ENCODE peak calls at places on chromosomes 7 and 10, in eight cellular contexts. One of them, this sample, is unnamed.

GRCh38 chr10:101493782-101494281 is 94.2 kb downstream of the POLL start:
- DNase-seq in IMR-90: no peak
- DNase-seq in Peyer's patch: no peak
- DNase-seq in upper lobe of left lung: no peak
- DNase-seq in uterus: no peak
- DNase-seq in thyroid gland: no peak
- DNase-seq in A549: no peak
- DNase-seq in gastrocnemius medialis: no peak
- DNase-seq in this sample: no peak

GRCh38 chr7:113008755-113009154 is 77.9 kb downstream of the GPR85 start:
- DNase-seq in IMR-90: no peak
- DNase-seq in Peyer's patch: no peak
- DNase-seq in upper lobe of left lung: no peak
- DNase-seq in uterus: no peak
- DNase-seq in thyroid gland: no peak
- DNase-seq in A549: no peak
- DNase-seq in gastrocnemius medialis: no peak
- DNase-seq in this sample: no peak

GRCh38 chr7:89104748-89105685 is 309.5 kb upstream of the TEX47 start:
- DNase-seq in IMR-90: no peak
- DNase-seq in Peyer's patch: no peak
- DNase-seq in upper lobe of left lung: no peak
- DNase-seq in uterus: no peak
- DNase-seq in thyroid gland: no peak
- DNase-seq in A549: no peak
- DNase-seq in gastrocnemius medialis: no peak
- DNase-seq in this sample: no peak

GRCh38 chr10:100341953-100342626 is 4.9 kb upstream of the SCD start:
- DNase-seq in IMR-90: peak; percentile 60
- DNase-seq in Peyer's patch: peak; percentile 31
- DNase-seq in upper lobe of left lung: peak; percentile 74
- DNase-seq in uterus: peak; percentile 35
- DNase-seq in thyroid gland: peak; percentile 27
- DNase-seq in A549: peak; percentile 82
- DNase-seq in gastrocnemius medialis: peak; percentile 61
- DNase-seq in this sample: no peak

GRCh38 chr10:15325243-15326002 is 45.7 kb downstream of the FAM171A1 start:
- DNase-seq in IMR-90: peak; percentile 85
- DNase-seq in Peyer's patch: no peak
- DNase-seq in upper lobe of left lung: no peak
- DNase-seq in uterus: peak; percentile 33
- DNase-seq in thyroid gland: peak; percentile 10
- DNase-seq in A549: peak; percentile 40
- DNase-seq in gastrocnemius medialis: no peak
- DNase-seq in this sample: no peak

GRCh38 chr10:89373916-89374711 is 3.7 kb upstream of the IFIT1B start:
- DNase-seq in IMR-90: peak; percentile 94
- DNase-seq in Peyer's patch: peak; percentile 33
- DNase-seq in upper lobe of left lung: peak; percentile 90
- DNase-seq in uterus: peak; percentile 89
- DNase-seq in thyroid gland: peak; percentile 92
- DNase-seq in A549: peak; percentile 53
- DNase-seq in gastrocnemius medialis: peak; percentile 88
- DNase-seq in this sample: peak; percentile 92

GRCh38 chr10:132446661-132447445 is 49.9 kb downstream of the PWWP2B start:
- DNase-seq in IMR-90: peak; percentile 19
- DNase-seq in Peyer's patch: peak; percentile 78
- DNase-seq in upper lobe of left lung: peak; percentile 91
- DNase-seq in uterus: peak; percentile 56
- DNase-seq in thyroid gland: peak; percentile 79
- DNase-seq in A549: peak; percentile 87
- DNase-seq in gastrocnemius medialis: no peak
- DNase-seq in this sample: no peak

GRCh38 chr7:76000566-76000965 is 6.2 kb upstream of the TMEM120A start:
- DNase-seq in IMR-90: no peak
- DNase-seq in Peyer's patch: no peak
- DNase-seq in upper lobe of left lung: no peak
- DNase-seq in uterus: no peak
- DNase-seq in thyroid gland: no peak
- DNase-seq in A549: no peak
- DNase-seq in gastrocnemius medialis: no peak
- DNase-seq in this sample: no peak

GRCh38 chr7:28378574-28379149 is 33.7 kb upstream of the CREB5 start:
- DNase-seq in IMR-90: peak; percentile 34
- DNase-seq in Peyer's patch: no peak
- DNase-seq in upper lobe of left lung: no peak
- DNase-seq in uterus: no peak
- DNase-seq in thyroid gland: no peak
- DNase-seq in A549: no peak
- DNase-seq in gastrocnemius medialis: no peak
- DNase-seq in this sample: no peak

GRCh38 chr7:27112960-27113949 is 10.8 kb upstream of the HOXA2 start:
- DNase-seq in IMR-90: peak; percentile 95
- DNase-seq in Peyer's patch: no peak
- DNase-seq in upper lobe of left lung: no peak
- DNase-seq in uterus: peak; percentile 82
- DNase-seq in thyroid gland: no peak
- DNase-seq in A549: peak; percentile 90
- DNase-seq in gastrocnemius medialis: no peak
- DNase-seq in this sample: no peak

GRCh38 chr10:74962517-74962916 is 136.1 kb downstream of the KAT6B start:
- DNase-seq in IMR-90: no peak
- DNase-seq in Peyer's patch: no peak
- DNase-seq in upper lobe of left lung: no peak
- DNase-seq in uterus: no peak
- DNase-seq in thyroid gland: no peak
- DNase-seq in A549: no peak
- DNase-seq in gastrocnemius medialis: no peak
- DNase-seq in this sample: no peak

GRCh38 chr7:1693419-1693990 is 23.4 kb downstream of the ELFN1 start:
- DNase-seq in IMR-90: no peak
- DNase-seq in Peyer's patch: no peak
- DNase-seq in upper lobe of left lung: peak; percentile 15
- DNase-seq in uterus: peak; percentile 8
- DNase-seq in thyroid gland: no peak
- DNase-seq in A549: no peak
- DNase-seq in gastrocnemius medialis: peak; percentile 4
- DNase-seq in this sample: peak; percentile 67

GRCh38 chr7:139570119-139570518 is 46.6 kb downstream of the CLEC2L start:
- DNase-seq in IMR-90: no peak
- DNase-seq in Peyer's patch: no peak
- DNase-seq in upper lobe of left lung: no peak
- DNase-seq in uterus: no peak
- DNase-seq in thyroid gland: no peak
- DNase-seq in A549: no peak
- DNase-seq in gastrocnemius medialis: no peak
- DNase-seq in this sample: no peak

GRCh38 chr10:131753336-131753735 is 147.5 kb upstream of the PPP2R2D start:
- DNase-seq in IMR-90: no peak
- DNase-seq in Peyer's patch: no peak
- DNase-seq in upper lobe of left lung: no peak
- DNase-seq in uterus: no peak
- DNase-seq in thyroid gland: no peak
- DNase-seq in A549: no peak
- DNase-seq in gastrocnemius medialis: no peak
- DNase-seq in this sample: no peak

GRCh38 chr10:90577569-90577968 is 280.3 kb downstream of the HTR7 start:
- DNase-seq in IMR-90: no peak
- DNase-seq in Peyer's patch: no peak
- DNase-seq in upper lobe of left lung: no peak
- DNase-seq in uterus: no peak
- DNase-seq in thyroid gland: no peak
- DNase-seq in A549: no peak
- DNase-seq in gastrocnemius medialis: no peak
- DNase-seq in this sample: no peak

GRCh38 chr7:13071999-13072398 is 384.6 kb downstream of the ARL4A start:
- DNase-seq in IMR-90: peak; percentile 21
- DNase-seq in Peyer's patch: no peak
- DNase-seq in upper lobe of left lung: no peak
- DNase-seq in uterus: no peak
- DNase-seq in thyroid gland: no peak
- DNase-seq in A549: no peak
- DNase-seq in gastrocnemius medialis: no peak
- DNase-seq in this sample: no peak
- TF ChIP-seq POLR2A in IMR-90: no peak
- TF ChIP-seq POLR2A in Peyer's patch: no peak
- TF ChIP-seq POLR2A in upper lobe of left lung: no peak
- TF ChIP-seq POLR2A in uterus: no peak
- TF ChIP-seq POLR2A in thyroid gland: no peak
- TF ChIP-seq POLR2A in A549: no peak
- TF ChIP-seq POLR2A in gastrocnemius medialis: no peak
- TF ChIP-seq POLR2A in this sample: no peak

DNA sequence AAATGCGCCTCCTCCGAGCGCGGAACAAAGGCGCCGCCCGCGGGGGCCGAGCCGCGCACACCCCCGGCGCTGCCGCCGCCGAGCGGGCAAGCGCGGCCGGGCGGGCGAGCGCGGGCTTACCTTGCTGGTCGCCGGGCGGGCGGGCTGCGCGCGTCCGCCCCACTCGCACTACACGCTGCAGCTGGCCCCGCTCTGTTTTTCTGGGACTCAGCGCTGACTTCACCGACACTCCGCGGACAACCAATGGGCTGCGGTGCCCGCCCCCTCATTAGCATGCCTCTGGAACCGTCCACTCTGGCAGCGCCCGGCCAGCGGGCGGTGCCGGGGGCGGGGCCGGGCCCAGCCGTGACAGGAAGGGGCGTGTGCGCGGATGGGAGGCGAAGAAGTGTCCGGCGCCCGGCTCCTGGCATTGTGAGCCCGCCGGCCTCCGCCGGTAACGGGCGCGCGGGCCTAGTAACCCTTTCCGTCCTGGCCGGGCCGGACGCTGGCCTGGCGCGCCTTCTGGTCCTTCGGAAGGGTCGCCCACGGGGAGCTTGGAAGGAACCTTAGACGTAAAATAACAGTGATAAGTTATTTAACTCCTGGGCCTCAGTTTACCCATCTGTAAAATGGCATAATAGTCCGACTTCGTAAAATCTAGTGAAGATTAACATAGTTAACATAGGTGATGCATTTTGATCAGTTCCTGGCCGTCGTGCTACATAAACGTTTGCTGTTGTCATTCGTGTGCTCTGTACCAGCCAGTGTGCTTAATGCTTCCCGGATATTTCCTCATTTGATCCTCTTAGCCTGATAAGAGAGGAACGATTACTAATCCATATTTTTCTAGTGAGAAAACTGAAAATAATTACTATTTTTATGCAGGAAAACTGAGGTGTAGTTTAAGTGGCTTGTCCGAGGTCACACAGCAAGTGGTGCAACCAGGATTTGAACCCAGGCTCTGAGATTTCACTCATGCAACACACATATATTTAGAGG is at the start of gene SORBS1:
- DNase-seq in IMR-90: peak; percentile 91
- DNase-seq in Peyer's patch: peak; percentile 92
- DNase-seq in upper lobe of left lung: peak; percentile 97
- DNase-seq in uterus: peak; percentile 97
- DNase-seq in thyroid gland: peak; percentile 98
- DNase-seq in A549: peak; percentile 89
- DNase-seq in gastrocnemius medialis: peak; percentile 98
- DNase-seq in this sample: peak; percentile 97
- TF ChIP-seq POLR2A in IMR-90: peak; percentile 55
- TF ChIP-seq POLR2A in Peyer's patch: peak; percentile 89
- TF ChIP-seq POLR2A in upper lobe of left lung: peak; percentile 97
- TF ChIP-seq POLR2A in uterus: peak; percentile 100
- TF ChIP-seq POLR2A in thyroid gland: peak; percentile 76
- TF ChIP-seq POLR2A in A549: peak; percentile 44
- TF ChIP-seq POLR2A in gastrocnemius medialis: peak; percentile 100
- TF ChIP-seq POLR2A in this sample: peak; percentile 56

DNA sequence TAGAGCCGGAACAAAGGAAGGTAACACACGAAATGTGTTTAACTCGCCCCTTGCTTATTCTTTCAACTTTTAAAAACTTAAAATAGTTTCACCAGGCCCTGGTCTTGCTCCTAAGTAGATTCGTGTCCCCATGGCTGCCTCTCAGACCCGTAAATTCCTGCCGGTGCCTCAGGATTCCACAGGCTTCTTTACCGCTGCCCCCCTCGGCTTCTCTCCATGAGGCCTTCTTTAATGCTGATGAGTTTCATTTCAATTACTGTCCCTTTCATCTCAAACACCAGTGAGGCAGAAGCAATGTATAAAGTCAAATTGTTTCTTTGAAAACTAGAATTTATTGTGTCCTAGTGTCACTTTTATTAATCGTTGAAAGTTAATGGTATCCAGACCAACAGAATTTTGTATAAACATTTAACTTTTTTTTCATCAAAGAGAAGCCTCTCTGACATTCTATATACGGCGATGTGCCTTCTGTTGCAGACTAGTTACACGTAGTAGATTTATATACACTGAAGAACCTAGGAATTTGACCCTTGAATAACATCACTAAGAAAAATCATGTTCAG is 225.2 kb downstream of the C7orf25 start:
- DNase-seq in IMR-90: no peak
- DNase-seq in Peyer's patch: no peak
- DNase-seq in upper lobe of left lung: no peak
- DNase-seq in uterus: no peak
- DNase-seq in thyroid gland: no peak
- DNase-seq in A549: no peak
- DNase-seq in gastrocnemius medialis: no peak
- DNase-seq in this sample: no peak
- TF ChIP-seq POLR2A in IMR-90: no peak
- TF ChIP-seq POLR2A in Peyer's patch: no peak
- TF ChIP-seq POLR2A in upper lobe of left lung: no peak
- TF ChIP-seq POLR2A in uterus: no peak
- TF ChIP-seq POLR2A in thyroid gland: no peak
- TF ChIP-seq POLR2A in A549: no peak
- TF ChIP-seq POLR2A in gastrocnemius medialis: no peak
- TF ChIP-seq POLR2A in this sample: no peak

DNA sequence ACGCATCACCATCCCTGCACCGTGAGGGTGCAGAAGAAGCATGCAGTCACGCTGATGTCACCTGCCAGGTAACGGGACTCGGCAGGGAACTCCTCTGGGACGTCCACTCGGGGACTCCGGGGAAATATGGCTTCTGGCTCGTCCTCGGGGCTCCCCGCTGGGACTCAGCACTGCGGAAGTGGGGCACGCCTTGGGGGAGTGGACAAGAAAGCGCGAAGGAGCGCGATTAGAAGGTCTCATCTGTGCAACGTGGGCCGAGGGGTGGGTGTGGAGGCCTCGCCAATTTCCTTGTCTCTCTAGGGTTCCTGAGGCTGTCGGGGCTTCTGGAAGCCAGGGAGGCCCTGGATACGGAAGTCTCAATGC is 949 bp downstream of the ANKMY2 start:
- DNase-seq in IMR-90: peak; percentile 47
- DNase-seq in Peyer's patch: peak; percentile 65
- DNase-seq in upper lobe of left lung: peak; percentile 73
- DNase-seq in uterus: peak; percentile 46
- DNase-seq in thyroid gland: peak; percentile 58
- DNase-seq in A549: peak; percentile 71
- DNase-seq in gastrocnemius medialis: peak; percentile 47
- DNase-seq in this sample: peak; percentile 83
- TF ChIP-seq POLR2A in IMR-90: no peak
- TF ChIP-seq POLR2A in Peyer's patch: no peak
- TF ChIP-seq POLR2A in upper lobe of left lung: no peak
- TF ChIP-seq POLR2A in uterus: no peak
- TF ChIP-seq POLR2A in thyroid gland: no peak
- TF ChIP-seq POLR2A in A549: peak; percentile 50
- TF ChIP-seq POLR2A in gastrocnemius medialis: peak; percentile 32
- TF ChIP-seq POLR2A in this sample: no peak

This sample was measured in suprapubic skin.